ENCODE peak calls at places on chromosomes 1 and 21, in ten cellular contexts. One of them, this sample, is unnamed.

GRCh38 chr1:157107702-157108101 is 8.1 kb upstream of the ETV3L start:
- DNase-seq in A549: no peak
- DNase-seq in Peyer's patch: no peak
- DNase-seq in AG04450: no peak
- DNase-seq in mammary epithelial cell: no peak
- DNase-seq in fibroblast of lung: no peak
- DNase-seq in right lobe of liver: no peak
- DNase-seq in MM.1S: no peak
- DNase-seq in lower lobe of right lung: no peak
- DNase-seq in left ventricle myocardium inferior: no peak
- DNase-seq in this sample: no peak

GRCh38 chr1:22488319-22488718 is 36.7 kb downstream of the ZBTB40 start:
- DNase-seq in AG04450: no peak
- DNase-seq in mammary epithelial cell: no peak
- DNase-seq in lower lobe of right lung: no peak
- DNase-seq in right lobe of liver: no peak
- DNase-seq in left ventricle myocardium inferior: no peak
- DNase-seq in fibroblast of lung: no peak
- DNase-seq in MM.1S: no peak
- DNase-seq in A549: no peak
- DNase-seq in Peyer's patch: no peak
- DNase-seq in this sample: no peak

GRCh38 chr1:241612533-241613505 is 27.4 kb downstream of the CHML start:
- DNase-seq in MM.1S: no peak
- DNase-seq in A549: peak; percentile 78
- DNase-seq in mammary epithelial cell: peak; percentile 95
- DNase-seq in right lobe of liver: no peak
- DNase-seq in AG04450: peak; percentile 77
- DNase-seq in left ventricle myocardium inferior: no peak
- DNase-seq in Peyer's patch: no peak
- DNase-seq in fibroblast of lung: peak; percentile 92
- DNase-seq in lower lobe of right lung: no peak
- DNase-seq in this sample: peak; percentile 55

GRCh38 chr1:21397813-21398188 is 42.1 kb upstream of the NBPF3 start:
- DNase-seq in A549: no peak
- DNase-seq in MM.1S: no peak
- DNase-seq in fibroblast of lung: peak; percentile 25
- DNase-seq in AG04450: no peak
- DNase-seq in Peyer's patch: no peak
- DNase-seq in left ventricle myocardium inferior: no peak
- DNase-seq in mammary epithelial cell: no peak
- DNase-seq in lower lobe of right lung: peak; percentile 46
- DNase-seq in right lobe of liver: peak; percentile 21
- DNase-seq in this sample: no peak

GRCh38 chr1:211420845-211421454 is 71.0 kb downstream of the RD3 start:
- DNase-seq in right lobe of liver: no peak
- DNase-seq in AG04450: no peak
- DNase-seq in A549: no peak
- DNase-seq in left ventricle myocardium inferior: no peak
- DNase-seq in fibroblast of lung: peak; percentile 5
- DNase-seq in mammary epithelial cell: no peak
- DNase-seq in Peyer's patch: no peak
- DNase-seq in MM.1S: no peak
- DNase-seq in lower lobe of right lung: no peak
- DNase-seq in this sample: no peak

GRCh38 chr1:56547977-56548376 is 31.4 kb downstream of the PLPP3 start:
- DNase-seq in lower lobe of right lung: no peak
- DNase-seq in fibroblast of lung: no peak
- DNase-seq in mammary epithelial cell: no peak
- DNase-seq in A549: no peak
- DNase-seq in MM.1S: no peak
- DNase-seq in Peyer's patch: no peak
- DNase-seq in AG04450: no peak
- DNase-seq in left ventricle myocardium inferior: peak; percentile 61
- DNase-seq in right lobe of liver: peak; percentile 87
- DNase-seq in this sample: no peak

GRCh38 chr1:169868978-169869377 is 24.7 kb downstream of the SCYL3 start:
- DNase-seq in left ventricle myocardium inferior: no peak
- DNase-seq in fibroblast of lung: no peak
- DNase-seq in AG04450: no peak
- DNase-seq in mammary epithelial cell: no peak
- DNase-seq in A549: no peak
- DNase-seq in Peyer's patch: no peak
- DNase-seq in lower lobe of right lung: no peak
- DNase-seq in MM.1S: no peak
- DNase-seq in right lobe of liver: no peak
- DNase-seq in this sample: no peak

GRCh38 chr1:59926381-59927243 is at the start of gene CYP2J2:
- DNase-seq in AG04450: no peak
- DNase-seq in lower lobe of right lung: peak; percentile 63
- DNase-seq in A549: peak; percentile 9
- DNase-seq in left ventricle myocardium inferior: peak; percentile 73
- DNase-seq in fibroblast of lung: peak; percentile 34
- DNase-seq in MM.1S: peak; percentile 46
- DNase-seq in right lobe of liver: peak; percentile 85
- DNase-seq in Peyer's patch: peak; percentile 90
- DNase-seq in mammary epithelial cell: peak; percentile 44
- DNase-seq in this sample: peak; percentile 38

GRCh38 chr1:206002833-206003532 is at the start of gene RAB7B:
- DNase-seq in lower lobe of right lung: peak; percentile 76
- DNase-seq in fibroblast of lung: peak; percentile 76
- DNase-seq in Peyer's patch: no peak
- DNase-seq in MM.1S: no peak
- DNase-seq in A549: no peak
- DNase-seq in left ventricle myocardium inferior: peak; percentile 64
- DNase-seq in AG04450: peak; percentile 39
- DNase-seq in right lobe of liver: peak; percentile 79
- DNase-seq in mammary epithelial cell: peak; percentile 76
- DNase-seq in this sample: peak; percentile 94

GRCh38 chr1:230507671-230508407 is 81.7 kb upstream of the PGBD5 start:
- DNase-seq in A549: no peak
- DNase-seq in left ventricle myocardium inferior: peak; percentile 29
- DNase-seq in MM.1S: no peak
- DNase-seq in right lobe of liver: no peak
- DNase-seq in Peyer's patch: no peak
- DNase-seq in fibroblast of lung: peak; percentile 55
- DNase-seq in lower lobe of right lung: peak; percentile 53
- DNase-seq in mammary epithelial cell: peak; percentile 69
- DNase-seq in AG04450: no peak
- DNase-seq in this sample: peak; percentile 10

GRCh38 chr1:110208916-110209650 is 1.0 kb upstream of the KCNC4 start:
- DNase-seq in mammary epithelial cell: no peak
- DNase-seq in fibroblast of lung: no peak
- DNase-seq in right lobe of liver: no peak
- DNase-seq in left ventricle myocardium inferior: no peak
- DNase-seq in Peyer's patch: no peak
- DNase-seq in A549: no peak
- DNase-seq in AG04450: no peak
- DNase-seq in lower lobe of right lung: no peak
- DNase-seq in MM.1S: no peak
- DNase-seq in this sample: no peak

GRCh38 chr1:153566414-153567371 is 1.0 kb upstream of the S100A2 start:
- DNase-seq in left ventricle myocardium inferior: peak; percentile 92
- DNase-seq in A549: peak; percentile 99
- DNase-seq in AG04450: peak; percentile 98
- DNase-seq in mammary epithelial cell: peak; percentile 99
- DNase-seq in right lobe of liver: peak; percentile 89
- DNase-seq in lower lobe of right lung: peak; percentile 98
- DNase-seq in Peyer's patch: peak; percentile 96
- DNase-seq in MM.1S: peak; percentile 64
- DNase-seq in fibroblast of lung: peak; percentile 99
- DNase-seq in this sample: peak; percentile 99

GRCh38 chr1:206895320-206895719 is 1.9 kb upstream of the IL24 start:
- DNase-seq in lower lobe of right lung: no peak
- DNase-seq in right lobe of liver: no peak
- DNase-seq in mammary epithelial cell: peak; percentile 97
- DNase-seq in AG04450: no peak
- DNase-seq in left ventricle myocardium inferior: no peak
- DNase-seq in A549: peak; percentile 40
- DNase-seq in fibroblast of lung: no peak
- DNase-seq in MM.1S: no peak
- DNase-seq in Peyer's patch: no peak
- DNase-seq in this sample: peak; percentile 96

GRCh38 chr1:212858461-212859265 is 588 bp downstream of the FLVCR1 start:
- DNase-seq in fibroblast of lung: peak; percentile 50
- DNase-seq in AG04450: no peak
- DNase-seq in MM.1S: peak; percentile 29
- DNase-seq in A549: peak; percentile 42
- DNase-seq in lower lobe of right lung: peak; percentile 59
- DNase-seq in left ventricle myocardium inferior: peak; percentile 16
- DNase-seq in right lobe of liver: peak; percentile 36
- DNase-seq in Peyer's patch: peak; percentile 58
- DNase-seq in mammary epithelial cell: peak; percentile 48
- DNase-seq in this sample: peak; percentile 42

GRCh38 chr1:86858524-86859261 is 55.2 kb downstream of the SELENOF start:
- DNase-seq in lower lobe of right lung: no peak
- DNase-seq in right lobe of liver: no peak
- DNase-seq in mammary epithelial cell: no peak
- DNase-seq in Peyer's patch: no peak
- DNase-seq in AG04450: no peak
- DNase-seq in A549: no peak
- DNase-seq in fibroblast of lung: no peak
- DNase-seq in MM.1S: no peak
- DNase-seq in left ventricle myocardium inferior: no peak
- DNase-seq in this sample: no peak

GRCh38 chr1:6785721-6786505 is 659 bp downstream of the CAMTA1 start:
- DNase-seq in left ventricle myocardium inferior: peak; percentile 49
- DNase-seq in MM.1S: peak; percentile 32
- DNase-seq in right lobe of liver: peak; percentile 65
- DNase-seq in A549: peak; percentile 10
- DNase-seq in Peyer's patch: peak; percentile 64
- DNase-seq in mammary epithelial cell: peak; percentile 12
- DNase-seq in lower lobe of right lung: peak; percentile 51
- DNase-seq in fibroblast of lung: no peak
- DNase-seq in AG04450: no peak
- DNase-seq in this sample: peak; percentile 58
- TF ChIP-seq CTCF in left ventricle myocardium inferior: peak; percentile 18
- TF ChIP-seq CTCF in MM.1S: no peak
- TF ChIP-seq CTCF in right lobe of liver: no peak
- TF ChIP-seq CTCF in A549: no peak
- TF ChIP-seq CTCF in Peyer's patch: no peak
- TF ChIP-seq CTCF in mammary epithelial cell: peak; percentile 24
- TF ChIP-seq CTCF in lower lobe of right lung: peak; percentile 14
- TF ChIP-seq CTCF in fibroblast of lung: no peak
- TF ChIP-seq CTCF in AG04450: peak; percentile 17
- TF ChIP-seq CTCF in this sample: no peak

DNA sequence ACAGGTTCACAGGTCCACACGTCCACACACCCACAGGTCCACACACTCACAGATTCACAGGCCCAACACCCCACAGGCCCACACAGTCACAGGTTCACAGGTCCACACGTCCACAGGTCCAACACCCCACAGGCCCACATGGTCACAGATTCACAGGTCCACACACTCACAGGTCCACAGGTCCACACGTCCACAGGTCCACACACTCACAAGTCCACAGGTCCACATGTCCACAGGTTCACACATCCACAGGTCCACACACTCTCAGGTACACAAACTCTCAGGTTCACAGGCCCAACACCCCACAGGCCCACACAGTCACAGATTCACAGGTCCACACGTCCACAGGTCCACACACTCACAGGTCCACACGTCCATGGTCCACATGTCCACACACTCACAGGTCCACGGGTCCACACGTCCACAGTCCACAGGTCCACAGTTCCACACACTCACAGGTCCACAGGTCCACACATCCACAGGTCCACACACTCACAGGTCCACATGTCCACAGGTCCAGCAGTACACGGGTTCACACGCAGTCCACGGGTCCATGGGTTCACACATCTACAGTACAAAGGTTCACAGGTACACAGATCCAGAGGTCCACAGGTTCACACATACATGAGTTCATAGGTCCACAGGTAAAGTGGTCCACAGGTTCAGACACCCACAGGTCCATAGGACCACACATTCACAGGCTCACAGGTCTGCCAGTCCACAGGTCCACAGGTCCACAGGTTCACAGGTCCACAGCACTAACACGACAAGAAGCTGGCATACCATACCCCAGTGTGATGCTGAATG is 39.4 kb upstream of the COL6A2 start:
- DNase-seq in MM.1S: no peak
- DNase-seq in mammary epithelial cell: no peak
- DNase-seq in right lobe of liver: no peak
- DNase-seq in fibroblast of lung: no peak
- DNase-seq in lower lobe of right lung: peak; percentile 20
- DNase-seq in Peyer's patch: peak; percentile 32
- DNase-seq in left ventricle myocardium inferior: no peak
- DNase-seq in A549: no peak
- DNase-seq in AG04450: no peak
- DNase-seq in this sample: no peak
- H3K27ac ChIP-seq in MM.1S: no peak overlapping the region
- H3K27ac ChIP-seq in mammary epithelial cell: no peak overlapping the region
- H3K27ac ChIP-seq in right lobe of liver: no peak overlapping the region
- H3K27ac ChIP-seq in fibroblast of lung: no peak overlapping the region
- H3K27ac ChIP-seq in lower lobe of right lung: no peak overlapping the region
- H3K27ac ChIP-seq in Peyer's patch: no peak overlapping the region
- H3K27ac ChIP-seq in left ventricle myocardium inferior: no peak overlapping the region
- H3K27ac ChIP-seq in A549: no peak overlapping the region
- H3K27ac ChIP-seq in AG04450: peak overlapping the region; percentile 21
- H3K27ac ChIP-seq in this sample: no peak overlapping the region

GRCh38 chr1:197619008-197619640 is 156.2 kb downstream of the DENND1B start:
- DNase-seq in Peyer's patch: no peak
- DNase-seq in AG04450: no peak
- DNase-seq in fibroblast of lung: peak; percentile 26
- DNase-seq in MM.1S: peak; percentile 17
- DNase-seq in left ventricle myocardium inferior: no peak
- DNase-seq in right lobe of liver: no peak
- DNase-seq in A549: peak; percentile 31
- DNase-seq in mammary epithelial cell: no peak
- DNase-seq in lower lobe of right lung: no peak
- DNase-seq in this sample: peak; percentile 26
- TF ChIP-seq CTCF in Peyer's patch: peak; percentile 53
- TF ChIP-seq CTCF in AG04450: peak; percentile 50
- TF ChIP-seq CTCF in fibroblast of lung: peak; percentile 29
- TF ChIP-seq CTCF in MM.1S: peak; percentile 24
- TF ChIP-seq CTCF in left ventricle myocardium inferior: peak; percentile 62
- TF ChIP-seq CTCF in right lobe of liver: peak; percentile 66
- TF ChIP-seq CTCF in A549: peak; percentile 49
- TF ChIP-seq CTCF in mammary epithelial cell: peak; percentile 38
- TF ChIP-seq CTCF in lower lobe of right lung: peak; percentile 29
- TF ChIP-seq CTCF in this sample: peak; percentile 40

DNA sequence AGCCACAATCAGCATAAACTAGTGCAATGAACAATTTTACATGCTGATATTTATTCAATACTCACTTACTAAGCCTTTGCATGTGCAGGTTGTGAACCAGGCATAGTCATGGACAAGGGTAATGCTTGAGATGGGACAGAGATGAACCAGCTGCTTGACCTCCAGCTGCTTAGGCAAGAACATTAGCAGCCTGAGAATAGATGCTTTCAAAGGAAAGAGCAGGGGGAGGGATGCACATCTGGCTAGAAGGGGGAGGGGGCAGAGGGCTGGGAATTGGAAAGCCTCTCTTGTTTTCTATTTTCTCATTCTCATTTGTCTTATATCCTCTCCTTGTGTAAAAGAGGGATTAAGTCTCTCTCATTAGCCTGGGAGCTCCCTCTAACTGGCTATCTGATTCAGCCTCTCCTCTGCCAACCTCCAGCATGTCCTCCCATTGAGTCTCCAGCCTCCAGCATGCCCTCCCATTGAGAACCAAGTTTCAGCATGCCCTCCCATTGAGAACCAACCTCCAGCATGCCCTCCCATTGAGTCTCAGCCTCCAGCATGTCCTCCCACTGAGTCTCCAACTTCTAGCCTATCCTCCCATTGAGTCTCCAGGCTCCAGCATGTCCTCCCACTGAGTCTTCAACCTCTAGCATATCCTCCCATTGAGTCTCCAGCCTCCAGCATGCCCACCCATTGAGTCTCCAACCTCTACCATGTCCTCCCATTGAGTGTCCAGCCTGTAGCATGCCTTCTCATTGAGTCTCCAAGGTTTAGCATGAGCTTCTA is 38.4 kb upstream of the TRABD2B start:
- DNase-seq in Peyer's patch: no peak
- DNase-seq in left ventricle myocardium inferior: no peak
- DNase-seq in A549: no peak
- DNase-seq in fibroblast of lung: no peak
- DNase-seq in MM.1S: no peak
- DNase-seq in right lobe of liver: no peak
- DNase-seq in mammary epithelial cell: no peak
- DNase-seq in AG04450: no peak
- DNase-seq in lower lobe of right lung: no peak
- DNase-seq in this sample: no peak
- H3K27ac ChIP-seq in Peyer's patch: no peak overlapping the region
- H3K27ac ChIP-seq in left ventricle myocardium inferior: no peak overlapping the region
- H3K27ac ChIP-seq in A549: no peak overlapping the region
- H3K27ac ChIP-seq in fibroblast of lung: no peak overlapping the region
- H3K27ac ChIP-seq in MM.1S: no peak overlapping the region
- H3K27ac ChIP-seq in right lobe of liver: no peak overlapping the region
- H3K27ac ChIP-seq in mammary epithelial cell: no peak overlapping the region
- H3K27ac ChIP-seq in AG04450: no peak overlapping the region
- H3K27ac ChIP-seq in lower lobe of right lung: no peak overlapping the region
- H3K27ac ChIP-seq in this sample: no peak overlapping the region

This sample was measured in RWPE1.